ENCODE peak calls at places on chromosomes 12 and 14, in six cellular contexts. E, N, O, B, C and Q are unnamed samples.

GRCh38 chr12:47938093-47938492 is 25.3 kb upstream of the TMEM106C start:
- DNase-seq in O (no peak), C (no peak), N (no peak), B (no peak), E (peak; percentile 26), Q (peak; percentile 52)

GRCh38 chr14:20429801-20430669 is 5.9 kb downstream of the KLHL33 start:
- DNase-seq in C (peak; percentile 14), B (peak; percentile 32), N (no peak), E (no peak), O (no peak), Q (no peak)

GRCh38 chr12:23949212-23950010 is at the start of gene SOX5:
- DNase-seq in N (no peak), O (no peak), E (peak; percentile 59), B (no peak), C (peak; percentile 20), Q (no peak)

GRCh38 chr12:121590476-121591143 is 9.8 kb upstream of the KDM2B start:
- DNase-seq in O (peak; percentile 76), E (peak; percentile 38), C (no peak), B (no peak), N (peak; percentile 42), Q (peak; percentile 60)

GRCh38 chr14:31395119-31395518 is 25.2 kb downstream of the HEATR5A start:
- DNase-seq in N (no peak), C (no peak), B (no peak), O (no peak), E (no peak), Q (no peak)

GRCh38 chr12:122871851-122872785 is 23.8 kb downstream of the VPS37B start:
- DNase-seq in C (no peak), E (peak; percentile 82), N (no peak), O (peak; percentile 75), B (peak; percentile 58), Q (peak; percentile 92)

GRCh38 chr14:67961676-67962075 is 142.1 kb downstream of the RAD51B start:
- DNase-seq in N (no peak), B (no peak), C (no peak), O (no peak), E (no peak), Q (no peak)

GRCh38 chr12:24416423-24417109 is 467.1 kb upstream of the SOX5 start:
- DNase-seq in E (no peak), B (no peak), C (no peak), O (no peak), N (no peak), Q (no peak)

GRCh38 chr12:15580431-15580830 is 208.8 kb downstream of the EPS8 start:
- DNase-seq in O (peak; percentile 14), N (no peak), E (no peak), C (no peak), B (no peak), Q (no peak)

GRCh38 chr12:117010693-117011451 is 88.3 kb downstream of the TESC start:
- DNase-seq in C (no peak), N (no peak), E (peak; percentile 28), O (no peak), B (no peak), Q (no peak)

GRCh38 chr14:58746261-58746660 is 108.5 kb downstream of the DACT1 start:
- DNase-seq in C (no peak), E (peak; percentile 54), B (peak; percentile 56), N (no peak), O (no peak), Q (peak; percentile 93)

GRCh38 chr12:76713130-76713529 is 50.8 kb upstream of the ZDHHC17 start:
- DNase-seq in N (no peak), O (no peak), B (no peak), E (peak; percentile 73), C (no peak), Q (peak; percentile 7)

GRCh38 chr14:104598039-104598438 is 6.5 kb downstream of the TMEM179 start:
- DNase-seq in N (no peak), O (no peak), E (no peak), C (no peak), B (no peak), Q (no peak)

GRCh38 chr12:94220804-94221203 is 72.4 kb downstream of the PLXNC1 start:
- DNase-seq in B (no peak), N (no peak), C (no peak), O (peak; percentile 65), E (no peak), Q (no peak)

GRCh38 chr12:15244926-15245325 is 23.7 kb upstream of the RERG start:
- DNase-seq in C (no peak), N (no peak), B (no peak), O (no peak), E (no peak), Q (no peak)

GRCh38 chr14:100784523-100785337 is 41.2 kb upstream of the MEG3 start:
- DNase-seq in O (no peak), B (no peak), C (no peak), E (no peak), N (no peak), Q (no peak)

GRCh38 chr12:10235761-10236631 is 23.3 kb downstream of the GABARAPL1 start:
- DNase-seq in E (peak; percentile 68), B (no peak), N (no peak), O (peak; percentile 79), C (no peak), Q (peak; percentile 43)

GRCh38 chr12:80513211-80513610 is 69.2 kb downstream of the PTPRQ start:
- DNase-seq in E (no peak), B (no peak), C (no peak), O (no peak), N (no peak), Q (no peak)

GRCh38 chr12:64181504-64182291 is 40.4 kb downstream of the KICS2 start:
- DNase-seq in N (no peak), E (peak; percentile 95), B (peak; percentile 67), O (no peak), C (peak; percentile 52), Q (peak; percentile 98)
- H3K4me3 ChIP-seq in N (no peak overlapping the region), E (no peak overlapping the region), B (no peak overlapping the region), O (no peak overlapping the region), C (no peak overlapping the region), Q (no peak overlapping the region)

GRCh38 chr12:92502417-92503028 is 200.3 kb upstream of the PLEKHG7 start:
- DNase-seq in B (no peak), C (no peak), N (peak; percentile 72), O (peak; percentile 69), E (peak; percentile 15), Q (peak; percentile 19)
- TF ChIP-seq CTCF in B (no peak), C (no peak), N (peak; percentile 59), O (peak; percentile 68), E (peak; percentile 35), Q (peak; percentile 41)

GRCh38 chr12:101698782-101699347 is 1.4 kb downstream of the CHPT1 start:
- DNase-seq in C (peak; percentile 8), O (peak; percentile 46), B (no peak), E (peak; percentile 20), N (no peak), Q (no peak)
- H3K4me3 ChIP-seq in C (peak overlapping the region; percentile 91), O (peak overlapping the region; percentile 80), B (peak overlapping the region; percentile 83), E (peak overlapping the region; percentile 91), N (no peak overlapping the region), Q (peak overlapping the region; percentile 62)

DNA sequence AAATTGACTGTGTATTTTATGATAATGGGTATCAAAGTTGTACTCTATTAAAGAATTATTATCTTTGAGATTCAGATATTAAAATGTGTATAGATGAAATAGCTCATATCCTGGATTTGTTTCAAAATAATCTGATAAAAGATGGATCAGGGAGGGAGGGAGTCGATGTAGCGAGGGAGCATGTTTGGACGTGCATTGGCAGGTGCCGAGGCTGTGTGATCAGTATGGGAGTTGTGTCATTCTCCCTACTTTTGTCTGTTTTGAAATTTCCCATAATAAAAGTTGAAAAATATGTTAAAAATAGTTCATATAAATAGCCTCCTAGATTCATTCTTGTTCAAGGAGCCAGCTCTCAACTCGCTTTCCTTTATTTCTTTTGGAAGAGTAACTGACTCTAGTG is 171.6 kb upstream of the HIF1A start:
- DNase-seq in C (no peak), N (no peak), O (no peak), B (no peak), E (no peak), Q (peak; percentile 81)
- TF ChIP-seq CTCF in C (no peak), N (no peak), O (no peak), B (no peak), E (no peak), Q (no peak)